ENCODE peak calls at places on chromosomes 13 and 19, in seven cellular contexts. H is left ventricle myocardium inferior, A is endodermal cell, E is tibial nerve, D is psoas muscle, T is lower lobe of right lung, O is neural progenitor cell. Z is an unnamed sample. For H3K27me3, the result is how much of the 10 kb centered on the place peaks cover.

GRCh38 chr19:49421039-49421877 is 2.0 kb downstream of the PTH2 start:
- DNase-seq in H (peak), A (peak), E (peak), D (peak), T (peak), O (peak), Z (peak)

GRCh38 chr19:48724796-48725753 is 5.5 kb upstream of the MAMSTR start:
- DNase-seq in H (peak), A (peak), E (peak), D (peak), T (no peak), O (peak), Z (peak)

GRCh38 chr13:114111577-114111976 is 20.8 kb downstream of the RASA3 start:
- DNase-seq in H (no peak), A (peak), E (no peak), D (peak), T (no peak), O (no peak), Z (no peak)

GRCh38 chr19:48997972-48998371 is 4.3 kb downstream of the RUVBL2 start:
- DNase-seq in H (no peak), A (peak), E (no peak), D (no peak), T (peak), O (peak), Z (peak)

GRCh38 chr13:94667190-94667589 is 45.2 kb downstream of the SOX21 start:
- DNase-seq in H (no peak), A (no peak), E (no peak), D (no peak), T (no peak), O (no peak), Z (no peak)

GRCh38 chr19:49570997-49571676 is 9.2 kb downstream of the NOSIP start:
- DNase-seq in H (no peak), A (peak), E (no peak), D (no peak), T (no peak), O (peak), Z (no peak)

GRCh38 chr13:20016649-20017364 is 58.3 kb downstream of the ZMYM2 start:
- DNase-seq in H (no peak), A (peak), E (no peak), D (no peak), T (no peak), O (no peak), Z (no peak)

GRCh38 chr13:50080158-50080855 is 65.1 kb downstream of the KCNRG start:
- DNase-seq in H (no peak), A (peak), E (peak), D (no peak), T (no peak), O (peak), Z (peak)

GRCh38 chr13:74907788-74908187 is 574.2 kb downstream of the TBC1D4 start:
- DNase-seq in H (no peak), A (no peak), E (no peak), D (no peak), T (no peak), O (no peak), Z (no peak)

GRCh38 chr13:110644892-110645521 is 29.7 kb downstream of the NAXD start:
- DNase-seq in H (peak), A (peak), E (no peak), D (peak), T (peak), O (peak), Z (peak)

GRCh38 chr13:50731400-50731799 is 112.1 kb downstream of the DLEU7 start:
- DNase-seq in H (no peak), A (no peak), E (no peak), D (no peak), T (no peak), O (no peak), Z (peak)

GRCh38 chr13:32905864-32906180 is 110.4 kb upstream of the KL start:
- DNase-seq in H (no peak), A (no peak), E (peak), D (no peak), T (no peak), O (no peak), Z (no peak)

DNA sequence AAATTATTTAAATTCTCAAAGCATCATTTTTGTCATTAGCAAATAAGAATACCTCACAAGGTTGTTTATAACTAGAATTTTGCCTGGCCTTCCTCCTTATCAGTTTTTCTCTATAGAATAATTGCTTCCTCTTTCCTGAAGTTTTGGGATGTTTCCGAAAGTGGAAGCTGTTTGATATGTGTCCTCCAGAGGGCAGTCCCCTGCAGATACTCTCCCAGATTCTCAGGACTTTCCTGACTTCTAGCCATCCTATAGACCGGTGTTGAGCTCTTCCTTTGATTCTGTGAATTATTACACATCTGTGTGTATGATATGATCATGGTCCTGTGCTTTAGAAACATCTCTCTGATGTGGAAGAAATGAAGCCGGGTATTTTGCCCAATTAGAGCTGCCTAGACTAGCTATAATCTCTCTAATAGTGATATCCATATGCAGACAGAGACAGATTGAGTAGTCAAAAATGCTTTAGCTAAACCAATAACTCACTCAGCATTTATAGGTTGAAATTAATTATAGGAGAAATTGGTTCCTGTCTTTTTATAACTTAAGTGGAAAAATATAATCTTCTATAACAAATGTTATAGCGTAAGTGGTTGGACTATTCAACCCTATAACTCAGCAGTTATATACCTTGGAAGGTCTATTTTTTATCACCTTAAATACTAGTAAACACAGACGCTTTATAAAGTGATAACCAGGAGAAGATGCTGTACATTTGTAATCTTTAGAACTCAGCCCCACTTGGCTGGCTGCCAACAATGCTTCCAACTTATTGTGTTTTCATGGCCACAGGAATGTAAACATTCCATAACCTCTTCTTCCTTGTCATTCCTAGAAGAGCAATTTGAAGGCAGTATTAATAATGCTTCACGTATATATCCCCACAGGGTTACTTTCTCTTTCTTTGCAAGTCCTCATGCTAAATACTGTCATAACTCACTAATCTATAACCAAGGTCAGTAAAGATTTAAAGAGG is 201.0 kb upstream of the RXFP2 start:
- DNase-seq in H (no peak), A (no peak), E (no peak), D (no peak), T (no peak), O (peak), Z (peak)
- TF ChIP-seq CTCF in H (peak), A (peak), E (peak), D (peak), T (peak), O (peak), Z (peak)

GRCh38 chr19:41927810-41928192 is 448 bp downstream of the ERFL start:
- DNase-seq in H (no peak), A (peak), E (no peak), D (no peak), T (no peak), O (peak), Z (no peak)

GRCh38 chr19:41929536-41930071 is 1.4 kb upstream of the ERFL start:
- DNase-seq in H (no peak), A (peak), E (no peak), D (no peak), T (no peak), O (no peak), Z (no peak)

GRCh38 chr19:41930322-41930722 is 2.1 kb upstream of the ERFL start:
- DNase-seq in H (no peak), A (peak), E (no peak), D (no peak), T (no peak), O (no peak), Z (no peak)

GRCh38 chr19:41928221-41928683 is at the start of gene ERFL:
- DNase-seq in H (no peak), A (peak), E (no peak), D (no peak), T (no peak), O (peak), Z (no peak)

GRCh38 chr19:41928754-41929535 is 696 bp upstream of the ERFL start:
- DNase-seq in H (no peak), A (peak), E (no peak), D (no peak), T (no peak), O (peak), Z (no peak)
- H3K27me3 ChIP-seq in H (half or more), A (half or more), E (half or more), D (under half), T (half or more), O (half or more), Z (half or more)

DNA sequence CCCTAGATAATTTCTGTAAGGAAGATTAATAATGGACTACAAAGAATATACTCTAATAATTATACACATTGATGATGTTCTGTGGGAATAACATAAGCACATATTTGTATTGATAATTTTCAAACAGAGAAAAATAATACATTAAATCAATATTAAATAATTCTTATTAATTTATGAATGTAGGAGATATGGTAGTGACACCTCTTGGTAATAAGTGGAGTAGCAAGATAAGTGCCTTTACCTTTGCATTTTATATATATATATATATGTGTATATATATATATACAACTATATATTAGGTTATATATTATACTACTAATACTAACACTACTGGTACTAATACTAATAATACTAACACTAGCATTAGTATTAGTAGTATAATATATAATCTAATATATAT is 905.8 kb downstream of the SLITRK1 start:
- DNase-seq in H (no peak), A (no peak), E (no peak), D (no peak), T (no peak), O (no peak), Z (no peak)
- H3K4me3 ChIP-seq in H (no peak), A (no peak), E (no peak), D (no peak), T (no peak), O (no peak), Z (no peak)

GRCh38 chr19:4402171-4403004 is at the start of gene CHAF1A:
- DNase-seq in H (peak), A (peak), E (peak), D (peak), T (peak), O (peak), Z (peak)
- TF ChIP-seq CTCF in H (no peak), A (no peak), E (no peak), D (no peak), T (no peak), O (no peak), Z (no peak)

GRCh38 chr13:112903071-112903577 is 65.9 kb upstream of the MCF2L start:
- DNase-seq in H (no peak), A (peak), E (no peak), D (no peak), T (no peak), O (no peak), Z (no peak)

GRCh38 chr13:112904436-112904960 is 64.5 kb upstream of the MCF2L start:
- DNase-seq in H (no peak), A (peak), E (no peak), D (no peak), T (peak), O (peak), Z (no peak)

GRCh38 chr13:112902669-112903068 is 66.3 kb upstream of the MCF2L start:
- DNase-seq in H (no peak), A (peak), E (no peak), D (no peak), T (no peak), O (no peak), Z (no peak)

GRCh38 chr13:112905086-112905485 is 63.9 kb upstream of the MCF2L start:
- DNase-seq in H (no peak), A (peak), E (no peak), D (no peak), T (no peak), O (peak), Z (no peak)

DNA sequence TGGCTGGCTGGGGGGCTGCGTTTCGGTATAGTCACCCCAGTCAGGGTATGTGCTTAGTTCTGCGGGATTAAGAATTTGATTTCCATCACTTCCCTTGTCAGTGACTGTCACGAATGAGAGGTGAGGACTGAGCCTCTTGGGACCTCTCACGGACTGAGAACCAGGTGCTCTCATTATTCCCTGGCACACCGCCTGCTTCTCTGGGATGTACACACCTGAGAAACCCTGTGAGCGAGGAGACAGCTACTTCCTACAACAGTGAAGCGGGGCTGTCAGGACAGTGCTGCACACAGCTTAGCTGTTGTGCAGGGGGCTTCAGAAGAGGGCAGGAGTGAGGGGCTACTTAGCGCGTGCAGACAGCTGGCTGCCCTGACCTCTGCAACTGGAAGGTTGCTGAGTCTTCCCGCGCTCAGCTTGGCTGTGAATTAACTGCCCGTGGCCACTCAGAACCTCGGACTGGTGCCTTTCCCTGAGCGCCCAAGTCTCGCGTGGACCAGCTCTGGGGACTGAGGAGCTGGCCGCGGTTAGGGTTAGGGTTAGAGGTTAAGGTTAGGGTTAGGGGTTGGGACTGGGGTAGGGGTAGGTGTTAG is 65.3 kb upstream of the MCF2L start:
- DNase-seq in H (no peak), A (peak), E (no peak), D (no peak), T (peak), O (no peak), Z (no peak)
- H3K27me3 ChIP-seq in H (under half), A (under half), E (under half), D (under half), T (under half), O (under half), Z (under half)

GRCh38 chr19:28224441-28224840 is 988.5 kb downstream of the UQCRFS1 start:
- DNase-seq in H (no peak), A (no peak), E (no peak), D (no peak), T (no peak), O (no peak), Z (no peak)

GRCh38 chr19:28218728-28219127 is 994.2 kb downstream of the UQCRFS1 start:
- DNase-seq in H (no peak), A (no peak), E (no peak), D (no peak), T (no peak), O (no peak), Z (no peak)

GRCh38 chr19:28217064-28217463 is 995.9 kb downstream of the UQCRFS1 start:
- DNase-seq in H (no peak), A (peak), E (no peak), D (no peak), T (no peak), O (peak), Z (no peak)

GRCh38 chr19:28221736-28222135 is 991.2 kb downstream of the UQCRFS1 start:
- DNase-seq in H (no peak), A (peak), E (no peak), D (no peak), T (no peak), O (no peak), Z (no peak)
- H3K4me3 ChIP-seq in H (no peak), A (no peak), E (no peak), D (no peak), T (no peak), O (no peak), Z (no peak)

Z was measured in bronchial epithelial cell.